ENCODE peak calls at places on chromosomes 5 and 9, in six cellular contexts. One of them, this sample, is unnamed.

GRCh38 chr5:176579323-176579722 is 30.2 kb downstream of the CDHR2 start:
- DNase-seq in cardiac fibroblast: no peak
- DNase-seq in pancreas: no peak
- DNase-seq in sigmoid colon: no peak
- DNase-seq in MM.1S: no peak
- DNase-seq in GM13977: no peak
- DNase-seq in this sample: no peak

GRCh38 chr9:76321185-76321828 is 72.9 kb downstream of the RFK start:
- DNase-seq in cardiac fibroblast: peak
- DNase-seq in pancreas: no peak
- DNase-seq in MM.1S: no peak
- DNase-seq in sigmoid colon: no peak
- DNase-seq in GM13977: no peak
- DNase-seq in this sample: no peak

GRCh38 chr9:112853882-112854585 is 36.6 kb downstream of the SLC46A2 start:
- DNase-seq in MM.1S: no peak
- DNase-seq in GM13977: no peak
- DNase-seq in pancreas: no peak
- DNase-seq in cardiac fibroblast: no peak
- DNase-seq in sigmoid colon: no peak
- DNase-seq in this sample: no peak

GRCh38 chr5:58582004-58582403 is 871 bp upstream of the RAB3C start:
- DNase-seq in MM.1S: no peak
- DNase-seq in cardiac fibroblast: no peak
- DNase-seq in sigmoid colon: no peak
- DNase-seq in GM13977: no peak
- DNase-seq in pancreas: peak
- DNase-seq in this sample: no peak

GRCh38 chr5:67528953-67529352 is 332.4 kb upstream of the CD180 start:
- DNase-seq in sigmoid colon: no peak
- DNase-seq in pancreas: no peak
- DNase-seq in MM.1S: no peak
- DNase-seq in GM13977: no peak
- DNase-seq in cardiac fibroblast: no peak
- DNase-seq in this sample: no peak

GRCh38 chr5:37988454-37989046 is 148.7 kb upstream of the GDNF start:
- DNase-seq in pancreas: no peak
- DNase-seq in MM.1S: no peak
- DNase-seq in cardiac fibroblast: no peak
- DNase-seq in sigmoid colon: no peak
- DNase-seq in GM13977: no peak
- DNase-seq in this sample: no peak

GRCh38 chr5:66958126-66958983 is 238.2 kb downstream of the CD180 start:
- DNase-seq in MM.1S: no peak
- DNase-seq in GM13977: no peak
- DNase-seq in sigmoid colon: no peak
- DNase-seq in cardiac fibroblast: peak
- DNase-seq in pancreas: no peak
- DNase-seq in this sample: no peak

GRCh38 chr9:98370300-98370975 is 115.0 kb upstream of the TBC1D2 start:
- DNase-seq in GM13977: no peak
- DNase-seq in MM.1S: no peak
- DNase-seq in pancreas: no peak
- DNase-seq in cardiac fibroblast: no peak
- DNase-seq in sigmoid colon: no peak
- DNase-seq in this sample: no peak

GRCh38 chr5:72607381-72607780 is 100.2 kb upstream of the ZNF366 start:
- DNase-seq in GM13977: no peak
- DNase-seq in pancreas: no peak
- DNase-seq in MM.1S: no peak
- DNase-seq in cardiac fibroblast: no peak
- DNase-seq in sigmoid colon: no peak
- DNase-seq in this sample: no peak

GRCh38 chr5:123099514-123100151 is 10.6 kb downstream of the PRDM6 start:
- DNase-seq in pancreas: peak
- DNase-seq in GM13977: peak
- DNase-seq in cardiac fibroblast: no peak
- DNase-seq in sigmoid colon: no peak
- DNase-seq in MM.1S: no peak
- DNase-seq in this sample: no peak

GRCh38 chr9:88187631-88188030 is 49.4 kb upstream of the SPATA31C2 start:
- DNase-seq in pancreas: no peak
- DNase-seq in sigmoid colon: no peak
- DNase-seq in MM.1S: no peak
- DNase-seq in cardiac fibroblast: no peak
- DNase-seq in GM13977: no peak
- DNase-seq in this sample: no peak

GRCh38 chr9:91884746-91885687 is 65.0 kb downstream of the ROR2 start:
- DNase-seq in cardiac fibroblast: peak
- DNase-seq in pancreas: no peak
- DNase-seq in GM13977: no peak
- DNase-seq in sigmoid colon: no peak
- DNase-seq in MM.1S: no peak
- DNase-seq in this sample: no peak

GRCh38 chr5:153619706-153620105 is 129.2 kb downstream of the GRIA1 start:
- DNase-seq in GM13977: no peak
- DNase-seq in MM.1S: no peak
- DNase-seq in cardiac fibroblast: peak
- DNase-seq in pancreas: no peak
- DNase-seq in sigmoid colon: no peak
- DNase-seq in this sample: no peak

GRCh38 chr5:149694007-149694406 is 36.1 kb upstream of the PPARGC1B start:
- DNase-seq in MM.1S: no peak
- DNase-seq in pancreas: no peak
- DNase-seq in cardiac fibroblast: peak
- DNase-seq in sigmoid colon: no peak
- DNase-seq in GM13977: no peak
- DNase-seq in this sample: no peak

GRCh38 chr5:141880961-141881801 is 3.0 kb upstream of the PCDH1 start:
- DNase-seq in sigmoid colon: no peak
- DNase-seq in GM13977: no peak
- DNase-seq in cardiac fibroblast: peak
- DNase-seq in MM.1S: peak
- DNase-seq in pancreas: no peak
- DNase-seq in this sample: no peak

GRCh38 chr9:122949696-122950095 is 8.9 kb downstream of the RABGAP1 start:
- DNase-seq in cardiac fibroblast: no peak
- DNase-seq in sigmoid colon: no peak
- DNase-seq in pancreas: no peak
- DNase-seq in GM13977: no peak
- DNase-seq in MM.1S: no peak
- DNase-seq in this sample: no peak

GRCh38 chr9:129174102-129174723 is 3.8 kb downstream of the IER5L start:
- DNase-seq in GM13977: peak
- DNase-seq in sigmoid colon: peak
- DNase-seq in cardiac fibroblast: peak
- DNase-seq in pancreas: peak
- DNase-seq in MM.1S: peak
- DNase-seq in this sample: peak

GRCh38 chr9:36866840-36867239 is 167.2 kb downstream of the PAX5 start:
- DNase-seq in pancreas: no peak
- DNase-seq in MM.1S: no peak
- DNase-seq in cardiac fibroblast: no peak
- DNase-seq in GM13977: no peak
- DNase-seq in sigmoid colon: peak
- DNase-seq in this sample: no peak

GRCh38 chr9:95770653-95771131 is 104.8 kb upstream of the ERCC6L2 start:
- DNase-seq in cardiac fibroblast: no peak
- DNase-seq in GM13977: no peak
- DNase-seq in sigmoid colon: no peak
- DNase-seq in MM.1S: no peak
- DNase-seq in pancreas: no peak
- DNase-seq in this sample: no peak

GRCh38 chr9:114504341-114505186 is 709 bp downstream of the WHRN start:
- DNase-seq in GM13977: peak
- DNase-seq in cardiac fibroblast: no peak
- DNase-seq in MM.1S: peak
- DNase-seq in sigmoid colon: peak
- DNase-seq in pancreas: peak
- DNase-seq in this sample: peak

GRCh38 chr5:112250551-112250950 is 168.5 kb downstream of the EPB41L4A start:
- DNase-seq in GM13977: no peak
- DNase-seq in pancreas: no peak
- DNase-seq in sigmoid colon: no peak
- DNase-seq in MM.1S: no peak
- DNase-seq in cardiac fibroblast: no peak
- DNase-seq in this sample: no peak

GRCh38 chr5:108238936-108239887 is 142.7 kb downstream of the FBXL17 start:
- DNase-seq in sigmoid colon: no peak
- DNase-seq in GM13977: no peak
- DNase-seq in pancreas: no peak
- DNase-seq in MM.1S: no peak
- DNase-seq in cardiac fibroblast: no peak
- DNase-seq in this sample: no peak

GRCh38 chr5:633521-633955 is 21.4 kb downstream of the CEP72 start:
- DNase-seq in GM13977: no peak
- DNase-seq in pancreas: peak
- DNase-seq in sigmoid colon: no peak
- DNase-seq in cardiac fibroblast: peak
- DNase-seq in MM.1S: no peak
- DNase-seq in this sample: no peak

GRCh38 chr9:88388886-88389617 is 808 bp downstream of the SPIN1 start:
- DNase-seq in MM.1S: peak
- DNase-seq in sigmoid colon: peak
- DNase-seq in cardiac fibroblast: peak
- DNase-seq in pancreas: no peak
- DNase-seq in GM13977: no peak
- DNase-seq in this sample: no peak

GRCh38 chr9:111992523-111992922 is 95.9 kb downstream of the UGCG start:
- DNase-seq in sigmoid colon: no peak
- DNase-seq in pancreas: no peak
- DNase-seq in MM.1S: peak
- DNase-seq in cardiac fibroblast: peak
- DNase-seq in GM13977: peak
- DNase-seq in this sample: no peak

GRCh38 chr5:159385994-159386711 is 55.9 kb upstream of the IL12B start:
- DNase-seq in pancreas: no peak
- DNase-seq in MM.1S: peak
- DNase-seq in cardiac fibroblast: no peak
- DNase-seq in GM13977: no peak
- DNase-seq in sigmoid colon: no peak
- DNase-seq in this sample: no peak

GRCh38 chr5:19853616-19854240 is 134.3 kb downstream of the CDH18 start:
- DNase-seq in sigmoid colon: no peak
- DNase-seq in GM13977: no peak
- DNase-seq in MM.1S: peak
- DNase-seq in pancreas: no peak
- DNase-seq in cardiac fibroblast: peak
- DNase-seq in this sample: no peak

DNA sequence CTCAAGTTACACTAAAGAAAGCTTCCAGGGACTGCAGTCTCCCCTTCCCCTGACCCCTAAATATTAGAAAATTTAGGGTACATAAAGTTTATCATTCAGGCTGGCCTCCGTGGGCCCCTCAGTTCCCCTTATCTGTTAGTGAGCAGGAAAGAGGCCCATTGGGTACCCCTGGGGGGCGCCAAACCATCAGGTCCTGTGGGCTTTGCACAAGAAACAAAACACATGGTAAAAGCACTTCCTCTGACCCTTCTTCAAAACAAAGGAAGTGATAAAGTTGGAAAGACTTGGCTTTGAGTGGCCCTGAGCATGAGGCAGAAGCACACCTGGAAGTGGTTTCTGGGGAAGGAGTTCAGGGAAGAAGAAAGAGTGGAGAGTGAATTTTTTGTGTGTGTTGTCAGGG is 213.0 kb downstream of the SMARCA2 start:
- DNase-seq in MM.1S: no peak
- DNase-seq in sigmoid colon: no peak
- DNase-seq in GM13977: no peak
- DNase-seq in cardiac fibroblast: peak
- DNase-seq in pancreas: peak
- DNase-seq in this sample: no peak
- TF ChIP-seq CTCF in MM.1S: peak
- TF ChIP-seq CTCF in sigmoid colon: no peak
- TF ChIP-seq CTCF in GM13977: peak
- TF ChIP-seq CTCF in cardiac fibroblast: peak
- TF ChIP-seq CTCF in pancreas: no peak
- TF ChIP-seq CTCF in this sample: peak

DNA sequence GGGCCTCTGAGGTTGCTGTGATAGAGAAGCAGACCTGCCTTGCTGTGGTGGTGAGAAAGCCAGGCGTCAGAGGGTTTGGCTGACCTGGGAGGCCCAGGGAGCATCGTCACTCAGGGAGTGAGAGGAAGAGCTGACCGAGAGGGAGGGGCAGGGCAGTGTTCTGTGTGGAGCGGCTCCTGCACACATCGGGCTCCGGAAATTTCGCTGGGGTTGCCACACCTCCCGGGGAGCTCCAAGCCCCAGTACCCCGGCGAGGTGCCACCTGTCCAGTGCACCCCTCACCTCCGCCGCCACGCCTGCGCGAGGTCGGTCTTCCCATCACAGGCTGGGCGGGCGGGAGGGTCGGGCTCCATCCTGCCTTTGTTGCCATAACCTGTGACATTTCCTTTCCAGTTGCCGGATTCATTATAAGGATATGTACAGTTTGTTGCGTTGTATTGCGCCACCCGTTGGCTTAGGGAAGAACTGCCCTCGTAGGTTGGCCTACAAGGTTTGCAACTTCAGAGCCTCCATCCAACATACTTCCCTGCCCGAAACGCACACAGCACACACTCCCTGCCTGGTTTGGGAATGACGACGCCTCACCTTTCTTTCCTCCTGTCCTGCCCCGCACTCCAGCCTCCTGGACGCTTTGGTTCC is 223.2 kb downstream of the CACNA1B start:
- DNase-seq in GM13977: no peak
- DNase-seq in MM.1S: no peak
- DNase-seq in cardiac fibroblast: no peak
- DNase-seq in pancreas: peak
- DNase-seq in sigmoid colon: no peak
- DNase-seq in this sample: peak
- TF ChIP-seq CTCF in GM13977: peak
- TF ChIP-seq CTCF in MM.1S: no peak
- TF ChIP-seq CTCF in cardiac fibroblast: no peak
- TF ChIP-seq CTCF in pancreas: no peak
- TF ChIP-seq CTCF in sigmoid colon: no peak
- TF ChIP-seq CTCF in this sample: peak

GRCh38 chr5:104708027-104708426 is 1145.4 kb upstream of the NUDT12 start:
- DNase-seq in pancreas: no peak
- DNase-seq in GM13977: no peak
- DNase-seq in cardiac fibroblast: no peak
- DNase-seq in sigmoid colon: no peak
- DNase-seq in MM.1S: no peak
- DNase-seq in this sample: no peak
- TF ChIP-seq CTCF in pancreas: no peak
- TF ChIP-seq CTCF in GM13977: no peak
- TF ChIP-seq CTCF in cardiac fibroblast: no peak
- TF ChIP-seq CTCF in sigmoid colon: no peak
- TF ChIP-seq CTCF in MM.1S: no peak
- TF ChIP-seq CTCF in this sample: no peak

GRCh38 chr5:137462816-137463520 is 36.2 kb downstream of the SPOCK1 start:
- DNase-seq in cardiac fibroblast: peak
- DNase-seq in sigmoid colon: no peak
- DNase-seq in pancreas: no peak
- DNase-seq in MM.1S: no peak
- DNase-seq in GM13977: no peak
- DNase-seq in this sample: no peak

GRCh38 chr5:137466888-137467287 is 32.2 kb downstream of the SPOCK1 start:
- DNase-seq in pancreas: no peak
- DNase-seq in GM13977: no peak
- DNase-seq in MM.1S: no peak
- DNase-seq in sigmoid colon: peak
- DNase-seq in cardiac fibroblast: peak
- DNase-seq in this sample: no peak

GRCh38 chr5:137465930-137466329 is 33.2 kb downstream of the SPOCK1 start:
- DNase-seq in GM13977: no peak
- DNase-seq in sigmoid colon: no peak
- DNase-seq in MM.1S: no peak
- DNase-seq in pancreas: no peak
- DNase-seq in cardiac fibroblast: no peak
- DNase-seq in this sample: no peak

GRCh38 chr5:137461636-137462596 is 37.2 kb downstream of the SPOCK1 start:
- DNase-seq in GM13977: no peak
- DNase-seq in cardiac fibroblast: no peak
- DNase-seq in MM.1S: no peak
- DNase-seq in sigmoid colon: no peak
- DNase-seq in pancreas: no peak
- DNase-seq in this sample: no peak
- TF ChIP-seq CTCF in GM13977: no peak
- TF ChIP-seq CTCF in cardiac fibroblast: no peak
- TF ChIP-seq CTCF in MM.1S: no peak
- TF ChIP-seq CTCF in sigmoid colon: no peak
- TF ChIP-seq CTCF in pancreas: no peak
- TF ChIP-seq CTCF in this sample: no peak

This sample was measured in D721Med.